ENCODE peak calls at places on chromosome 22, in nine cellular contexts. B is ovary, D is WERI-Rb-1, X is OCI-LY7, O is adrenal gland, K is hepatocyte, F is heart right ventricle, P is uterus, S is substantia nigra. T is an unnamed sample.

GRCh38 chr22:43819691-43820670 is 7.9 kb upstream of the EFCAB6 start:
- DNase-seq in B (no peak), D (no peak), X (no peak), O (no peak), K (no peak), F (no peak), P (no peak), S (no peak), T (no peak)

GRCh38 chr22:33883961-33884808 is 36.1 kb downstream of the LARGE1 start:
- DNase-seq in B (no peak), D (peak; percentile 66), X (no peak), O (peak; percentile 43), K (no peak), F (no peak), P (no peak), S (no peak), T (no peak)

GRCh38 chr22:41908409-41909289 is 6.2 kb downstream of the SHISA8 start:
- DNase-seq in B (no peak), D (peak; percentile 71), X (no peak), O (peak; percentile 62), K (no peak), F (no peak), P (no peak), S (no peak), T (no peak)

GRCh38 chr22:32823024-32823730 is 21.7 kb downstream of the TIMP3 start:
- DNase-seq in B (no peak), D (peak; percentile 78), X (peak; percentile 25), O (no peak), K (peak; percentile 76), F (no peak), P (peak; percentile 43), S (no peak), T (no peak)

GRCh38 chr22:38481871-38482332 is 14.0 kb downstream of the KDELR3 start:
- DNase-seq in B (no peak), D (no peak), X (no peak), O (no peak), K (no peak), F (no peak), P (no peak), S (no peak), T (no peak)

GRCh38 chr22:44108806-44109385 is 71.8 kb upstream of the PARVG start:
- DNase-seq in B (no peak), D (no peak), X (no peak), O (no peak), K (no peak), F (no peak), P (no peak), S (no peak), T (no peak)

GRCh38 chr22:32413715-32414114 is 1.7 kb upstream of the RTCB start:
- DNase-seq in B (no peak), D (no peak), X (peak; percentile 32), O (no peak), K (no peak), F (no peak), P (no peak), S (no peak), T (no peak)

GRCh38 chr22:25080855-25081254 is 118.8 kb upstream of the CRYBB3 start:
- DNase-seq in B (no peak), D (no peak), X (no peak), O (no peak), K (no peak), F (no peak), P (no peak), S (no peak), T (no peak)

GRCh38 chr22:26086359-26086758 is 82.9 kb upstream of the SEZ6L start:
- DNase-seq in B (no peak), D (no peak), X (peak; percentile 1), O (no peak), K (no peak), F (no peak), P (no peak), S (no peak), T (no peak)

GRCh38 chr22:45001653-45002052 is 8.2 kb downstream of the PHF21B start:
- DNase-seq in B (no peak), D (no peak), X (no peak), O (no peak), K (no peak), F (no peak), P (no peak), S (no peak), T (no peak)

GRCh38 chr22:33300165-33300564 is 242.0 kb upstream of the SYN3 start:
- DNase-seq in B (no peak), D (no peak), X (peak; percentile 82), O (no peak), K (no peak), F (no peak), P (no peak), S (no peak), T (no peak)

GRCh38 chr22:49756201-49756600 is 71.5 kb downstream of the BRD1 start:
- DNase-seq in B (no peak), D (no peak), X (no peak), O (no peak), K (no peak), F (no peak), P (no peak), S (no peak), T (no peak)

GRCh38 chr22:29799217-29799680 is 32.1 kb downstream of the UQCR10 start:
- DNase-seq in B (peak; percentile 84), D (no peak), X (no peak), O (peak; percentile 97), K (peak; percentile 78), F (peak; percentile 84), P (peak; percentile 91), S (peak; percentile 39), T (peak; percentile 95)

DNA sequence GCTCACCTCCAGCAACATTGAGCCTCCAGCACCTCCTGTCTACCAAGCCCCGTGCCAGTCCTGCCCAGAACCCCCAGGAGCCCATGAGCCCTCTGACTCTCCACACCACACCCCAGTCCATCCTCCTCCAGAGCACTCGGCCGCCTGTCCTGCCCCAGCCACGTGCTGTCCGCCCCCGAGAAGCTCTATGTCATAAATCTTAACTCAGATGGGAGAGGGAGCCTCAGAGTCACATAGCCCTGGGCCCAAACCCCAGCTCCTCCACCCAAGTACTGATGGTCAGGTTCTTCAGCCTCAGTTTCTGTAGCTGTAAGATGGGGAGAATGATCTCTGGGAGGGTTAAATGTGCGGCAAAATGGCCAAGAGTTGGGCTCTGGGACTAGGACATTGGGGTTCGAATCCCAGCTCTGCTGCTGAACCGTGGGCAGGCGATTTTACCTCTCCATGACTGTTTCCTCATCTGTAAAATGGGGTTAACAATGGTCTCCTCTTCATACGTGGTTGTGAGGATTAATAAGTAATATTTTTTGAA is 27.8 kb downstream of the CYTH4 start:
- DNase-seq in B (no peak), D (no peak), X (no peak), O (no peak), K (no peak), F (no peak), P (no peak), S (no peak), T (no peak)
- H3K27ac ChIP-seq in B (no peak overlapping the region), D (no peak overlapping the region), X (peak overlapping the region; percentile 71), O (no peak overlapping the region), K (no peak overlapping the region), F (no peak overlapping the region), P (no peak overlapping the region), S (no peak overlapping the region), T (peak overlapping the region; percentile 69)

GRCh38 chr22:46004105-46004866 is 27.3 kb upstream of the WNT7B start:
- DNase-seq in B (no peak), D (no peak), X (no peak), O (no peak), K (no peak), F (no peak), P (no peak), S (no peak), T (no peak)
- H3K27ac ChIP-seq in B (no peak overlapping the region), D (no peak overlapping the region), X (no peak overlapping the region), O (no peak overlapping the region), K (no peak overlapping the region), F (no peak overlapping the region), P (no peak overlapping the region), S (no peak overlapping the region), T (no peak overlapping the region)

GRCh38 chr22:37195921-37196320 is 7.9 kb upstream of the C1QTNF6 start:
- DNase-seq in B (no peak), D (no peak), X (no peak), O (peak; percentile 60), K (no peak), F (no peak), P (peak; percentile 56), S (no peak), T (no peak)

GRCh38 chr22:37192741-37193140 is 4.7 kb upstream of the C1QTNF6 start:
- DNase-seq in B (no peak), D (no peak), X (no peak), O (no peak), K (no peak), F (no peak), P (no peak), S (no peak), T (no peak)

GRCh38 chr22:37194750-37195149 is 6.7 kb upstream of the C1QTNF6 start:
- DNase-seq in B (no peak), D (no peak), X (no peak), O (no peak), K (no peak), F (no peak), P (no peak), S (no peak), T (no peak)

GRCh38 chr22:37192232-37192631 is 4.2 kb upstream of the C1QTNF6 start:
- DNase-seq in B (no peak), D (no peak), X (no peak), O (no peak), K (no peak), F (no peak), P (no peak), S (no peak), T (no peak)

GRCh38 chr22:37193629-37194191 is 5.7 kb upstream of the C1QTNF6 start:
- DNase-seq in B (no peak), D (no peak), X (no peak), O (peak; percentile 54), K (no peak), F (no peak), P (peak; percentile 56), S (no peak), T (no peak)
- H3K27ac ChIP-seq in B (peak overlapping the region; percentile 61), D (no peak overlapping the region), X (no peak overlapping the region), O (peak overlapping the region; percentile 95), K (no peak overlapping the region), F (peak overlapping the region; percentile 17), P (peak overlapping the region; percentile 97), S (no peak overlapping the region), T (no peak overlapping the region)

GRCh38 chr22:21650823-21651520 is 8.9 kb downstream of the SDF2L1 start:
- DNase-seq in B (no peak), D (peak; percentile 24), X (no peak), O (no peak), K (peak; percentile 5), F (no peak), P (no peak), S (no peak), T (no peak)

GRCh38 chr22:21650280-21650679 is 8.2 kb downstream of the SDF2L1 start:
- DNase-seq in B (no peak), D (no peak), X (no peak), O (no peak), K (no peak), F (no peak), P (no peak), S (no peak), T (no peak)

GRCh38 chr22:21652010-21652546 is 10.0 kb downstream of the SDF2L1 start:
- DNase-seq in B (peak; percentile 84), D (peak; percentile 93), X (peak; percentile 94), O (peak; percentile 92), K (peak; percentile 91), F (peak; percentile 90), P (peak; percentile 81), S (peak; percentile 76), T (peak; percentile 91)

GRCh38 chr22:21652547-21653545 is 10.7 kb downstream of the SDF2L1 start:
- DNase-seq in B (no peak), D (peak; percentile 27), X (peak; percentile 40), O (no peak), K (peak; percentile 6), F (no peak), P (no peak), S (no peak), T (no peak)

GRCh38 chr22:21651521-21652009 is 9.5 kb downstream of the SDF2L1 start:
- DNase-seq in B (no peak), D (no peak), X (no peak), O (no peak), K (no peak), F (no peak), P (no peak), S (no peak), T (no peak)
- H3K27ac ChIP-seq in B (no peak overlapping the region), D (peak overlapping the region; percentile 95), X (peak overlapping the region; percentile 68), O (no peak overlapping the region), K (peak overlapping the region; percentile 13), F (no peak overlapping the region), P (no peak overlapping the region), S (no peak overlapping the region), T (peak overlapping the region; percentile 8)